ENCODE peak calls at places on chromosomes 12 and 14, in seven cellular contexts. U is uterus, E is left ventricle myocardium inferior, K is brain microvascular endothelial cell, T is IMR-90, F is psoas muscle, J is ovary. C is an unnamed sample.

GRCh38 chr12:84502907-84503787 is 409.5 kb downstream of the SLC6A15 start:
- DNase-seq in E (no peak), U (no peak), J (no peak), K (peak), F (no peak), T (peak), C (peak)

GRCh38 chr14:34051966-34052657 is 101.2 kb upstream of the EGLN3 start:
- DNase-seq in T (no peak), K (no peak), J (no peak), F (peak), E (no peak), U (peak), C (no peak)

GRCh38 chr12:76922821-76923315 is 44.0 kb upstream of the CSRP2 start:
- DNase-seq in T (peak), E (no peak), K (no peak), J (no peak), F (no peak), U (no peak), C (no peak)

GRCh38 chr12:94150483-94151225 is 2.3 kb downstream of the PLXNC1 start:
- DNase-seq in T (no peak), U (no peak), K (no peak), E (no peak), J (peak), F (no peak), C (no peak)

GRCh38 chr14:104981699-104982541 is 3.7 kb upstream of the CLBA1 start:
- DNase-seq in T (no peak), E (no peak), U (no peak), J (peak), F (no peak), K (no peak), C (no peak)

GRCh38 chr12:10189653-10190052 is 10.8 kb downstream of the TMEM52B start:
- DNase-seq in E (peak), K (no peak), F (peak), U (no peak), T (peak), J (peak), C (no peak)

GRCh38 chr12:3171195-3171591 is 94.0 kb downstream of the TSPAN9 start:
- DNase-seq in F (no peak), E (no peak), T (peak), J (no peak), K (peak), U (no peak), C (no peak)

GRCh38 chr12:99476956-99477355 is 170.6 kb upstream of the GARIN6 start:
- DNase-seq in F (no peak), T (no peak), U (no peak), E (no peak), K (no peak), J (no peak), C (no peak)

GRCh38 chr12:48750769-48751356 is 34.4 kb upstream of the CCNT1 start:
- DNase-seq in E (no peak), T (peak), K (no peak), F (no peak), J (no peak), U (no peak), C (no peak)

GRCh38 chr12:75656650-75657049 is 145.2 kb upstream of the KRR1 start:
- DNase-seq in U (no peak), F (no peak), J (no peak), E (no peak), K (peak), T (peak), C (no peak)

DNA sequence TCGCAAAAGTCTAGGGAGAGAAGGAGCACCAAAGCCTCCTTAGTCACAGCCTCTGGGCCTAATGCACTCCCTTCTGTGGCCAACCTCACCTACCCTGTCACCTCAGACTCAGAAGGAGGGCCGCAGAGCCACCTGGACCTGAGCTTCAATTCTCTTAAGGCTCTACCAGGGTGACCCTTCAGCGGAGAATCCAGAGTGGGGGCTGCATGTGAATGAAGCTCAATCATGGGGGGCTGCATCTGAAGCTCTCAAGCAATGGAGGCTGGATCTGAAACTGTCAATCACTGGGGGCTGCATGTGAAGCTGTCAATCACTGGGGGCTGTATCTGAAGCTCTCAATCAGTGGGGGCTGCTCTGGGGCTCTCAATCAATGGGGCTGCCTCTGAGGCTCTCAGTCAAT is 43.1 kb upstream of the EIF5 start:
- DNase-seq in U (no peak), F (no peak), K (no peak), E (no peak), T (no peak), J (no peak), C (no peak)
- H3K4me3 ChIP-seq in U (no peak), F (no peak), K (no peak), E (no peak), T (no peak), J (no peak), C (no peak)

GRCh38 chr12:52616680-52617402 is 1.5 kb downstream of the KRT73 start:
- DNase-seq in T (no peak), U (no peak), K (no peak), F (no peak), E (no peak), J (no peak), C (no peak)
- H3K27ac ChIP-seq in T (no peak), U (no peak), K (no peak), F (no peak), E (no peak), J (no peak), C (no peak)

DNA sequence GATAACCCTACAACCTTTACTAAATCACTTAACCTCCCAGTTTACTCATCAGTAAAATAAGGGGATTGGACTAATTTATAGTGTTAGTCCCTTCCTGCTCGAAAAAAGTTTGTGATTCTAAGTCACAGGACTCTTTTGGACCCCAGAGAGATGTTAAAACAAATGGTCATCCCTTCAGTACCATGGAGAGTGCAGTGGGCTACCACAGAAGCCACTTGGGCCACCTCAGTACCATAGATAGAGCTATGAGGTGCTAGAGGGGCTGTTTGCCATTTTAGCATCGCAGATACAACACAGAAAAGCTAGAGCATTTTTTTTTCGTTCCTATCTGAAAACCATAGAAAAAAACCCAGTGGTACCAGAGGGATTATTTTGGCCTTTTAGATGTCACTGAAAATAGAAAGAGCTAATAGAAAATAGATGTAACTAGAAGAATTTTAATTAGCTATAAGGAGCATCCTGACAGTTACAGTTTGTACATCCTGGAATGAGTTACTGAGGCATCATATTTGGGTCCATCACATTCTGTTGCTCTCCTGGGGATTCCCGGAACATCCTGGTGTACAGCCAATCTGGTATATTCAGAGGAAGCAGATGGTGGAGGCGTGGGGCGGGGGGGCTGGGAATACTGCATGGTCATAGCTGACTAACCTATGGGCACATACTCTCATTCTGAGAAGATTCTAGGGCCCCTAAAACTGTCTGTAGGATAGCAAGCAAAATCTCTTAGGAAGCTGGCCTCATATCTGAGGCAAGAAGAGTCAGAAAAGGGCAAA is 2.8 kb downstream of the ZNF219 start:
- DNase-seq in J (no peak), F (no peak), U (no peak), K (no peak), E (no peak), T (peak), C (no peak)
- H3K4me3 ChIP-seq in J (no peak), F (no peak), U (no peak), K (no peak), E (no peak), T (no peak), C (no peak)

GRCh38 chr14:85531594-85532391 is 1.8 kb downstream of the FLRT2 start:
- DNase-seq in T (peak), K (peak), U (peak), E (peak), F (peak), J (peak), C (peak)
- H3K27ac ChIP-seq in T (peak), K (peak), U (peak), E (peak), F (peak), J (peak), C (no peak)

DNA sequence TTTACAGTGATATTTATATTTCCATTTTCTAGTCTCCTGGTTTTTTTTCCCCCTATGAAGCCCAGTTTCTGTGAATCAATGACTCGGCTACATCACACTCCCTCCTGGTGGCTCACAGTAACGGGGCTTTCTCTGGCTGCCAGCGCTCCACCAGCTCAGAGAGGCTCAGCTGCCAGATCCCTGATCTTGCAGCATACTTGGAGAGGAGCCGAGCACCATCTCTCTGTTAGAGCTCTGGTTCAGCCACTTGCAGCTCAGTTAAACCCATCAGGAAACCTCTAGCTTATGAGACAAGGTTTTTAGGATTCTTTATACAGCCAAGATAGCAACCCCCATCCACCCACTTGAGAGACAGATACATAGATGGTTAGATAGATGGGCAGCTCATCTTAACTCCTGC is 74.6 kb downstream of the CIT start:
- DNase-seq in K (no peak), E (peak), J (no peak), U (no peak), T (peak), F (peak), C (no peak)
- H3K4me3 ChIP-seq in K (no peak), E (peak), J (no peak), U (no peak), T (no peak), F (no peak), C (no peak)

GRCh38 chr14:90405755-90406154 is 8.9 kb downstream of the CALM1 start:
- DNase-seq in E (no peak), K (no peak), F (no peak), T (no peak), U (no peak), J (no peak), C (no peak)
- H3K27ac ChIP-seq in E (no peak), K (no peak), F (peak), T (no peak), U (peak), J (no peak), C (no peak)

DNA sequence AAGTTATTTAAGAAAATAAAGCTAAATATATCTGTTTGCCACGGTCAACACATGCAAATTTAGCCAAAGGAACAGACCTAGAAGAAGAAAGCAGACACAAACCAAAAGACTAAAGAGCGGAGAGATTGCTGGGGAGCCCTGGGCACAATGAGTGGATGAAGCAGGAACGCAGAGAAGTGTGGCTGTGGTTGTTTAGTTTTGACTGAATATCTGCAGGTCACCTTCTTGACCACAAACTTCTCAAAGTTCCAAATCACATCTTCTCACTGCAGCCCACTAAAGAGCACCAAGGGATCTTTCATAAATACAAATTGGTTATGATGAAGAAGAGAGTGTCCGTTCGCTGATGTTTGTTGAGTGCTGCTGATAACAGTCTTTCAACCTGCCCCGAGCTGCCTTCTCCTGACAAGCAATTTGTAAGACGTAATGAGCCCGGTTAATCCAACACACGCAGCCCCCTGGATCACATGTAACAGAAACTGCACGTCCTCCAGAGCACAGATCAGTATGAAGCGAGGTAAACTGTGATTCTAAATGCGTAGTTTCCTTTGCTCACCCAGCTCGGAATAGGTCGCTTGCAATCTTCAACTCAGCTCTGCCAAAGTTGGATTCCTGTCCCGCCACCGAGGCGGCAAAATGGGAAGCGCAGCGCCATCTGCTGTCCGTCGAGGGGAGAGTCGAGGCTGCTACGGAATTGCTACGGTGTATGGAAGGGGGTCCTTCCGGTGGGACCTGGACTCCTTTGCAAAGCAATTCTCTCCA is 120.8 kb downstream of the GXYLT1 start:
- DNase-seq in K (peak), T (peak), E (peak), U (peak), J (peak), F (peak), C (peak)
- H3K4me3 ChIP-seq in K (peak), T (peak), E (peak), U (no peak), J (peak), F (peak), C (no peak)

DNA sequence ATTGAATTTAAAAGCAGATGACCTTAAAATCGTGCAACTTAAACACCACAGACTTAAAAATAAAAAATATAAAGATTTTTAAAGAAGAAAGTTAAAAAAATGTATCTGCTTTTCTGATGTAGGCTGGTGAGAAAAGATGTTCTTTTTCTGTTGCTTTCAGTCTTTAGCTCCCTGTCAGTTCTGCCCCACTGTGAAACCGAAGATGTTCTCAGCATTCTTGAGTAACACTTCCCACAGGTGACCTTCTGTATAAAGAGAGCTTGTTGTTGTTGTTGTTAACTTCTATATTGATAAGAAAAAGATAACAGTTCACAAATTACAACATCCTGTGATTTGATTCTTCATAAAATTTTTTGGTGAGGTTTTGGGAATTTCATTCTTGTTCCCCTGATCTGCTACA is 377.9 kb upstream of the RGS6 start:
- DNase-seq in F (no peak), T (no peak), U (no peak), E (no peak), J (no peak), K (no peak), C (no peak)
- H3K27ac ChIP-seq in F (no peak), T (no peak), U (no peak), E (no peak), J (no peak), K (no peak), C (no peak)

GRCh38 chr14:56945291-56945690 is 135.0 kb upstream of the OTX2 start:
- DNase-seq in T (no peak), E (no peak), F (no peak), K (no peak), U (no peak), J (no peak), C (no peak)
- H3K4me3 ChIP-seq in T (no peak), E (no peak), F (no peak), K (no peak), U (no peak), J (no peak), C (no peak)

C was measured in lung.